ENCODE peak calls at places on chromosome 17, in five cellular contexts. D is activated CD4-positive, alpha-beta T cell treated with anti-CD3 and anti-CD28 coated beads for 36 hours; G is cardiac fibroblast; T is WTC11; L is stimulated activated CD4-positive, alpha-beta T cell treated with anti-CD3 and anti-CD28 coated beads, Interleukin-4, amount 100 ng/mL, for 4 hours. J is an unnamed sample.

GRCh38 chr17:80820331-80820730 is 171.3 kb upstream of the CHMP6 start:
- DNase-seq in D (no peak), G (no peak), T (no peak), L (no peak), J (no peak)

GRCh38 chr17:50139950-50140885 is 10.3 kb upstream of the SAMD14 start:
- DNase-seq in D (peak; percentile 90), G (peak; percentile 85), T (peak; percentile 90), L (peak; percentile 74), J (peak; percentile 62)

GRCh38 chr17:75594499-75595283 is 7.1 kb downstream of the MYO15B start:
- DNase-seq in D (no peak), G (no peak), T (no peak), L (no peak), J (no peak)

GRCh38 chr17:17921192-17922082 is 50.8 kb downstream of the TOM1L2 start:
- DNase-seq in D (no peak), G (peak; percentile 97), T (peak; percentile 49), L (no peak), J (no peak)

GRCh38 chr17:83116783-83117555 is 37.6 kb downstream of the METRNL start:
- DNase-seq in D (peak; percentile 2), G (no peak), T (no peak), L (no peak), J (no peak)

GRCh38 chr17:50602514-50603235 is 32.0 kb upstream of the ABCC3 start:
- DNase-seq in D (no peak), G (no peak), T (no peak), L (no peak), J (no peak)

GRCh38 chr17:31469959-31470358 is 78.5 kb downstream of the RAB11FIP4 start:
- DNase-seq in D (no peak), G (no peak), T (peak; percentile 34), L (no peak), J (no peak)

GRCh38 chr17:50835563-50836231 is at the start of gene WFIKKN2:
- DNase-seq in D (no peak), G (no peak), T (no peak), L (no peak), J (no peak)

GRCh38 chr17:37392024-37392590 is 14.5 kb downstream of the ACACA start:
- DNase-seq in D (no peak), G (peak; percentile 92), T (no peak), L (no peak), J (no peak)

GRCh38 chr17:40218740-40219072 is 398 bp upstream of the WIPF2 start:
- DNase-seq in D (peak; percentile 86), G (peak; percentile 88), T (peak; percentile 76), L (peak; percentile 75), J (peak; percentile 78)

GRCh38 chr17:77884019-77884418 is 74.5 kb upstream of the TNRC6C start:
- DNase-seq in D (peak; percentile 47), G (no peak), T (peak; percentile 61), L (peak; percentile 21), J (no peak)

GRCh38 chr17:79834575-79835469 is 4.4 kb downstream of the CBX4 start:
- DNase-seq in D (peak; percentile 69), G (no peak), T (peak; percentile 88), L (no peak), J (no peak)

GRCh38 chr17:47363171-47363570 is 39.4 kb downstream of the EFCAB13 start:
- DNase-seq in D (no peak), G (peak; percentile 9), T (no peak), L (no peak), J (no peak)

GRCh38 chr17:5793899-5794298 is 209.6 kb upstream of the NLRP1 start:
- DNase-seq in D (no peak), G (peak; percentile 57), T (peak; percentile 41), L (no peak), J (no peak)

GRCh38 chr17:48561894-48562810 is 16.0 kb downstream of the HOXB4 start:
- DNase-seq in D (no peak), G (no peak), T (no peak), L (no peak), J (no peak)

J was measured in stimulated activated naive B cell treated with anti-CD40 and anti-IgM and Interleukin-4, amounts not matched to agents 10 μg/mL and 1 μg/mL and 100 μg/mL, for 72 hours.